ENCODE peak calls at places on chromosomes 6 and 20, in four cellular contexts. R is H1, X is K562, O is GM12878. B is an unnamed sample.

GRCh38 chr6:73951186-73951585 is 255.2 kb downstream of the CD109 start:
- DNase-seq in O (no peak), R (no peak), X (no peak), B (no peak)

GRCh38 chr6:149184523-149184922 is 133.0 kb upstream of the TAB2 start:
- DNase-seq in R (no peak), X (no peak), O (no peak), B (no peak)

GRCh38 chr6:39576556-39577303 is 148.5 kb downstream of the KIF6 start:
- DNase-seq in X (no peak), R (no peak), O (no peak), B (no peak)

GRCh38 chr6:106574729-106575458 is 54.4 kb downstream of the RTN4IP1 start:
- DNase-seq in O (no peak), X (no peak), R (no peak), B (peak)

GRCh38 chr6:35311390-35312075 is 13.9 kb downstream of the DEF6 start:
- DNase-seq in X (no peak), O (no peak), R (no peak), B (no peak)

GRCh38 chr6:28673800-28674671 is 148.4 kb downstream of the GPX5 start:
- DNase-seq in X (no peak), R (peak), O (peak), B (peak)

GRCh38 chr6:53544050-53544499 is 826 bp downstream of the GCLC start:
- DNase-seq in X (no peak), O (no peak), R (no peak), B (no peak)

GRCh38 chr20:32973077-32973717 is 31.0 kb downstream of the SUN5 start:
- DNase-seq in O (no peak), R (peak), X (no peak), B (no peak)

GRCh38 chr6:142819603-142820335 is 125.2 kb downstream of the HIVEP2 start:
- DNase-seq in X (no peak), R (no peak), O (peak), B (no peak)

GRCh38 chr6:42388046-42388445 is 63.7 kb downstream of the TRERF1 start:
- DNase-seq in O (no peak), R (no peak), X (no peak), B (no peak)

GRCh38 chr6:42128460-42129359 is 13.7 kb downstream of the C6orf132 start:
- DNase-seq in O (no peak), X (peak), R (no peak), B (no peak)

GRCh38 chr6:31477521-31477920 is 20.4 kb upstream of the MICB start:
- DNase-seq in O (no peak), R (peak), X (no peak), B (no peak)

GRCh38 chr6:31473780-31474725 is 23.9 kb upstream of the MICB start:
- DNase-seq in R (peak), O (no peak), X (no peak), B (no peak)

GRCh38 chr6:31478186-31478950 is 19.6 kb upstream of the MICB start:
- DNase-seq in R (peak), O (no peak), X (no peak), B (no peak)

GRCh38 chr6:31474871-31475286 is 23.1 kb upstream of the MICB start:
- DNase-seq in X (peak), R (peak), O (no peak), B (no peak)

GRCh38 chr6:31476515-31477139 is 21.3 kb upstream of the MICB start:
- DNase-seq in X (no peak), O (no peak), R (peak), B (no peak)
- TF ChIP-seq BRCA1 in X (no peak), O (no peak), R (no peak), B (no peak)

DNA sequence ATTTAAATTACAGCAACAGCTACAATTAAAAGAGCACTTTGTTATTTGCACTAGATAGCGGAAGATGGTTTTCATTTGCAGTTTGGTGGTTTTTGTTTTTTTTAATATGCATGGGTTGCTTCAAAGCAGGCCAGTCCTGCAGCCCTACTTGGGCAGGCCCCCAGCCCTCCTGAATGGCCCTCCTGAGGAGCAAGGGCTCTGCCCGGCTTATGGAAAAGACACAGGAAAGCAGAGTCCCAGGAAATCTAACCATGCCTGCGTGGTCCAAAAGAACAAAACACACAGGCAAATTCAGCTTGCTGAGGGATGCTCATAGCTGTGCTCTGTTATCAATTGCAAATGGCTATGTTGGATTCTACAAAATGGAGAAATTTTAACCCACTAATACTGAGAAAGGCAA is 371.1 kb upstream of the ARID1B start:
- DNase-seq in R (no peak), X (no peak), O (no peak), B (no peak)
- TF ChIP-seq HDAC2 in R (no peak), X (no peak), O (no peak), B (no peak)

DNA sequence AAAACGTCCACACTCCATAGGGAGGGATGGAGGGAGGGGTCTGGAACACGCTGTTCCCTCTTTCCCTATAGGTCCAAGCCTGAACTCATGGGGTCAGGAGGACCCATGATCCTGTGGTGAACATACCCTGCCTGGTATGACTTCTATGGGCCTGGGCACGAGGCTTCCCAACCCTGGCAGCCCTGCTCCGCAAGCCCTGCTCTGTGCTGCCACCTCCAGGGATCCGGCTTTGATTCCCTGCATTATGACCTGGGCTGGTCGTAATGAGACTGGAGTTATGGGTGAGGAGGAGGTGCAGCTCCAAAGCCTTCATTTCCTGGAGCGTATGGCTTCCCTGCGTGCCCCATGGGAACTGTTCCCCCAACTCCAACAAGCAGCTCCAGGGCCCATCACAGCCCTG is 54.9 kb downstream of the CDH22 start:
- DNase-seq in X (no peak), R (no peak), O (no peak), B (peak)
- TF ChIP-seq BRCA1 in X (no peak), R (no peak), O (no peak), B (no peak)

GRCh38 chr6:40845588-40845987 is 193.4 kb downstream of the UNC5CL start:
- DNase-seq in X (no peak), O (no peak), R (peak), B (peak)
- TF ChIP-seq HDAC2 in X (no peak), O (no peak), R (no peak), B (no peak)

GRCh38 chr6:89007209-89008001 is 44.0 kb upstream of the RNGTT start:
- DNase-seq in X (no peak), R (no peak), O (no peak), B (no peak)
- TF ChIP-seq BRCA1 in X (no peak), R (no peak), O (no peak), B (no peak)

GRCh38 chr6:11930240-11930639 is 81.9 kb upstream of the HIVEP1 start:
- DNase-seq in X (peak), O (no peak), R (no peak), B (no peak)
- TF ChIP-seq HDAC2 in X (no peak), O (no peak), R (no peak), B (no peak)

GRCh38 chr6:20564269-20564668 is 30.0 kb downstream of the CDKAL1 start:
- DNase-seq in O (no peak), X (no peak), R (no peak), B (no peak)
- TF ChIP-seq BRCA1 in O (no peak), X (no peak), R (no peak), B (no peak)

GRCh38 chr20:60037120-60037499 is 78.9 kb downstream of the CDH26 start:
- DNase-seq in O (no peak), X (no peak), R (no peak), B (no peak)

GRCh38 chr20:60036346-60037119 is 78.3 kb downstream of the CDH26 start:
- DNase-seq in O (no peak), X (no peak), R (no peak), B (no peak)

GRCh38 chr20:60039526-60039925 is 81.3 kb downstream of the CDH26 start:
- DNase-seq in R (peak), X (no peak), O (no peak), B (no peak)

GRCh38 chr20:60038400-60038799 is 80.2 kb downstream of the CDH26 start:
- DNase-seq in R (no peak), O (no peak), X (no peak), B (no peak)

DNA sequence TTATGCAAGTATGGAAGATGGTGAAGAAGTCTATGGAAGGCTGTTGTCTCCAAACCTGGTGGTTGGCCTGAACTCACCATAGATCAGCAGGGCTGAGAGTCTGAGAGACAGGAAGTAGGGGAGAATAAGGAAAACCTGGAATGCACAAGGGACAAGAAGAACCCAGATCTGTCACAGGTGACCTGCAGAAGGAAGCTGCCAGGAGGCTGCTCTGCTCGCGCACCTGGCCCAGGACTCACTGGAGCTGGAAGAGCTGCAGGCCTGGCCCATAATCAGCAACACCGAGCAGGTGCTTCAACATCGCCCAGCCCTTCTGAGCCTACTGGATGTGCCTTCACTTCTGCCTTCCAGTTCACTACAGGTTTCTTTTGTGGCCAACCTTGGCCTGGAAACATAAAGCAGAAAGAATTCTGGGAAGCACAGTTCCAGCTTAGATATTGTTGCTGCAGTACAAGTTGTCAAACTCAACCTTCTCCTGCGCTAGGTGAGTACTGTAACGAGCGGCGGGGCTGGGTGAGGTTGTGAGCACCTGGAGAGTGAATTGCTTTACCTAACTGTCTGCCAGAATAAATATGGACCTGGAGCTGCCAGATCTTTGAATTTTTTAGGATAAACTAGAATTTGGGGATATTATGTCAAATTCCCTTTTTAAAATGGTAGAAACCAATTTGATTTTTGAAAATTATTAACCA is 82.4 kb downstream of the CDH26 start:
- DNase-seq in R (peak), O (no peak), X (no peak), B (no peak)
- TF ChIP-seq HDAC2 in R (no peak), O (no peak), X (no peak), B (no peak)

GRCh38 chr20:44799691-44800090 is 10.7 kb downstream of the RIMS4 start:
- DNase-seq in R (no peak), X (no peak), O (no peak), B (no peak)

GRCh38 chr20:44802702-44803101 is 7.6 kb downstream of the RIMS4 start:
- DNase-seq in X (no peak), R (no peak), O (no peak), B (no peak)

GRCh38 chr20:44796758-44797457 is 13.4 kb downstream of the RIMS4 start:
- DNase-seq in O (no peak), X (no peak), R (no peak), B (no peak)

GRCh38 chr20:44803383-44803941 is 6.9 kb downstream of the RIMS4 start:
- DNase-seq in O (no peak), R (no peak), X (no peak), B (no peak)

GRCh38 chr20:44800398-44801046 is 9.8 kb downstream of the RIMS4 start:
- DNase-seq in X (peak), R (peak), O (no peak), B (peak)
- TF ChIP-seq BRCA1 in X (no peak), R (no peak), O (no peak), B (no peak)